ENCODE peak calls at places on chromosomes 2 and 18, in ten cellular contexts. K is hepatocyte, X is neuronal stem cell, Y is fibroblast of lung, A is ovary, M is stomach, L is upper lobe of right lung, Z is Peyer's patch, R is testis, F is left lung. Q is an unnamed sample.

GRCh38 chr2:177604291-177605065 is 211.9 kb downstream of the AGPS start:
- DNase-seq in Y (peak; percentile 67), X (peak; percentile 44), Z (no peak), K (peak; percentile 81), M (no peak), L (no peak), F (no peak), R (peak; percentile 36), A (peak; percentile 65), Q (peak; percentile 62)

GRCh38 chr2:234257859-234258561 is 207.5 kb downstream of the SPP2 start:
- DNase-seq in K (peak; percentile 86), Y (peak; percentile 99), M (peak; percentile 46), A (no peak), R (peak; percentile 22), L (no peak), X (peak; percentile 12), F (no peak), Z (no peak), Q (peak; percentile 37)

GRCh38 chr2:219527076-219527394 is 12.8 kb downstream of the ASIC4 start:
- DNase-seq in L (no peak), F (peak; percentile 71), R (peak; percentile 60), K (no peak), Y (no peak), X (no peak), M (peak; percentile 55), A (no peak), Z (no peak), Q (no peak)

GRCh38 chr2:20050712-20051517 is 513 bp downstream of the LAPTM4A start:
- DNase-seq in K (peak; percentile 78), F (no peak), Z (peak; percentile 59), R (peak; percentile 65), Y (peak; percentile 55), L (no peak), M (peak; percentile 41), X (peak; percentile 42), A (peak; percentile 65), Q (peak; percentile 77)

GRCh38 chr2:15205562-15205961 is 355.6 kb downstream of the NBAS start:
- DNase-seq in K (no peak), Y (no peak), Z (no peak), X (no peak), A (no peak), F (no peak), M (no peak), L (no peak), R (no peak), Q (no peak)

GRCh38 chr2:200454839-200455801 is 54.7 kb downstream of the KCTD18 start:
- DNase-seq in L (no peak), X (no peak), M (no peak), A (no peak), R (no peak), K (no peak), Y (peak; percentile 70), F (no peak), Z (no peak), Q (no peak)

GRCh38 chr2:231395188-231396057 is at the start of gene B3GNT7:
- DNase-seq in F (peak; percentile 85), Z (peak; percentile 80), L (peak; percentile 78), M (peak; percentile 57), Y (no peak), X (no peak), R (no peak), A (no peak), K (peak; percentile 55), Q (peak; percentile 70)

GRCh38 chr2:109511168-109511567 is 102.6 kb downstream of the SEPTIN10 start:
- DNase-seq in Y (no peak), F (no peak), L (no peak), Z (no peak), A (no peak), X (no peak), R (no peak), K (no peak), M (no peak), Q (no peak)

GRCh38 chr2:134586289-134586980 is 132.4 kb downstream of the TMEM163 start:
- DNase-seq in F (no peak), L (peak; percentile 74), M (no peak), A (no peak), R (no peak), X (no peak), K (no peak), Y (no peak), Z (no peak), Q (no peak)

GRCh38 chr18:74608681-74609080 is 11.0 kb downstream of the ZNF407 start:
- DNase-seq in Y (no peak), L (no peak), Z (no peak), M (no peak), R (no peak), K (no peak), A (no peak), F (no peak), X (no peak), Q (no peak)

GRCh38 chr2:234095301-234095700 is 44.8 kb downstream of the SPP2 start:
- DNase-seq in K (no peak), A (no peak), F (no peak), R (no peak), X (no peak), Z (no peak), L (no peak), M (no peak), Y (no peak), Q (no peak)

GRCh38 chr2:29518988-29519925 is 402.1 kb downstream of the ALK start:
- DNase-seq in K (peak; percentile 15), Z (no peak), R (no peak), M (no peak), F (no peak), L (no peak), X (no peak), A (no peak), Y (peak; percentile 84), Q (no peak)

GRCh38 chr2:199602271-199602895 is 144.6 kb upstream of the SATB2 start:
- DNase-seq in F (no peak), K (no peak), Y (peak; percentile 7), Z (no peak), X (no peak), R (peak; percentile 26), L (no peak), A (no peak), M (no peak), Q (peak; percentile 19)

GRCh38 chr2:179602452-179602851 is 259.0 kb downstream of the ZNF385B start:
- DNase-seq in M (no peak), R (no peak), A (no peak), X (no peak), Y (no peak), F (no peak), K (no peak), L (no peak), Z (no peak), Q (no peak)

GRCh38 chr2:85243101-85244072 is 84.4 kb downstream of the TGOLN2 start:
- DNase-seq in Y (no peak), R (no peak), M (peak; percentile 38), F (no peak), K (no peak), L (peak; percentile 78), X (no peak), A (no peak), Z (no peak), Q (no peak)

GRCh38 chr18:23102498-23103260 is 32.6 kb upstream of the CABLES1 start:
- DNase-seq in R (no peak), Z (no peak), M (no peak), L (no peak), A (no peak), Y (peak; percentile 55), F (no peak), K (no peak), X (no peak), Q (no peak)
- H3K27ac ChIP-seq in R (no peak overlapping the region), Z (peak overlapping the region; percentile 28), M (peak overlapping the region; percentile 57), L (peak overlapping the region; percentile 72), A (no peak overlapping the region), Y (no peak overlapping the region), F (peak overlapping the region; percentile 70), K (peak overlapping the region; percentile 91), X (no peak overlapping the region), Q (peak overlapping the region; percentile 83)

GRCh38 chr18:6949800-6950586 is 167.6 kb downstream of the LAMA1 start:
- DNase-seq in K (no peak), F (no peak), X (no peak), M (peak; percentile 63), Z (no peak), R (no peak), Y (no peak), A (no peak), L (no peak), Q (peak; percentile 57)
- H3K27ac ChIP-seq in K (peak overlapping the region; percentile 12), F (no peak overlapping the region), X (no peak overlapping the region), M (peak overlapping the region; percentile 33), Z (peak overlapping the region; percentile 31), R (no peak overlapping the region), Y (no peak overlapping the region), A (no peak overlapping the region), L (no peak overlapping the region), Q (peak overlapping the region; percentile 81)

GRCh38 chr2:43104106-43104505 is 122.3 kb downstream of the ZFP36L2 start:
- DNase-seq in M (no peak), Z (no peak), L (no peak), R (no peak), A (no peak), F (no peak), K (no peak), Y (no peak), X (no peak), Q (no peak)
- H3K27ac ChIP-seq in M (no peak overlapping the region), Z (no peak overlapping the region), L (no peak overlapping the region), R (no peak overlapping the region), A (no peak overlapping the region), F (no peak overlapping the region), K (no peak overlapping the region), Y (no peak overlapping the region), X (no peak overlapping the region), Q (no peak overlapping the region)

GRCh38 chr2:43345872-43346271 is 119.5 kb upstream of the ZFP36L2 start:
- DNase-seq in M (no peak), K (no peak), Z (no peak), A (no peak), F (no peak), R (no peak), L (no peak), X (no peak), Y (no peak), Q (no peak)

GRCh38 chr2:43347751-43348150 is 121.3 kb upstream of the ZFP36L2 start:
- DNase-seq in M (no peak), K (no peak), Y (no peak), L (no peak), Z (no peak), X (no peak), F (no peak), R (no peak), A (no peak), Q (no peak)

GRCh38 chr2:43348904-43349725 is 122.7 kb upstream of the ZFP36L2 start:
- DNase-seq in Y (peak; percentile 58), A (no peak), R (no peak), X (no peak), L (no peak), Z (no peak), K (peak; percentile 61), M (no peak), F (no peak), Q (no peak)

GRCh38 chr2:43346619-43347018 is 120.2 kb upstream of the ZFP36L2 start:
- DNase-seq in F (no peak), Y (no peak), Z (no peak), R (no peak), M (no peak), X (no peak), K (no peak), L (no peak), A (no peak), Q (no peak)

DNA sequence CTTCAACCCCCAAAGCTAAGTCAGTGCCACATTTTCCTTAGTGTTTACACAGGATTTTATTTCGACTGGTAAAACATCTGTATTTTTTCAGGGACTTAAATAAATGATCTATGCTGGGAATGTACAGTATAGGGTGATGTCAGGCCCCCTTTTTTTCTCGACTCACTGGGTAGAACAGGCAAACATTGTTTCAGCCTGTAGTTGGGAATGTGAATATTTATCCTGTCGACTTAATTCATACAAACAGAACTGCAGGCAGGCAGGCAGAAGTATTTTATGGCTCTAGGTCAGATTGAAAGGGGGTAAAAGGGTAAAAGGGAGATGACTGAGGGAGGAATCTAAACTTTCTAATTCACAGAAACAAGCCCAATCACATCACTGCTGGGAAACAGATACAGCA is 123.5 kb upstream of the ZFP36L2 start:
- DNase-seq in K (no peak), Y (no peak), R (no peak), M (no peak), A (no peak), Z (no peak), L (no peak), F (no peak), X (no peak), Q (no peak)
- H3K27ac ChIP-seq in K (peak overlapping the region; percentile 85), Y (no peak overlapping the region), R (no peak overlapping the region), M (peak overlapping the region; percentile 75), A (peak overlapping the region; percentile 68), Z (peak overlapping the region; percentile 37), L (peak overlapping the region; percentile 8), F (peak overlapping the region; percentile 40), X (no peak overlapping the region), Q (peak overlapping the region; percentile 56)

Q was measured in colonic mucosa.